ENCODE peak calls at places on chromosomes 5 and 9, in eight cellular contexts. P, F, N, B, Q, X, E and G are unnamed samples.

GRCh38 chr5:107646418-107646817 is 24.3 kb downstream of the EFNA5 start:
- DNase-seq in N (no peak), F (no peak), B (no peak), X (no peak), P (no peak), E (no peak), Q (no peak), G (no peak)

GRCh38 chr5:64947031-64947430 is 178.3 kb downstream of the CWC27 start:
- DNase-seq in F (no peak), E (no peak), N (no peak), Q (peak; percentile 11), X (no peak), B (no peak), P (no peak), G (no peak)

GRCh38 chr9:132538071-132538470 is 44.3 kb upstream of the BARHL1 start:
- DNase-seq in Q (no peak), X (no peak), E (no peak), P (no peak), N (no peak), F (no peak), B (no peak), G (no peak)

GRCh38 chr5:120017523-120017922 is 388.2 kb downstream of the FAM170A start:
- DNase-seq in P (no peak), Q (no peak), X (no peak), N (no peak), F (no peak), E (no peak), B (no peak), G (no peak)

GRCh38 chr5:136424835-136425694 is 59.7 kb upstream of the TRPC7 start:
- DNase-seq in E (peak; percentile 61), Q (peak; percentile 81), P (peak; percentile 55), B (peak; percentile 76), X (peak; percentile 50), N (peak; percentile 76), F (no peak), G (no peak)

GRCh38 chr5:111787006-111787405 is 30.0 kb upstream of the NREP start:
- DNase-seq in Q (no peak), E (no peak), P (no peak), N (no peak), F (no peak), B (no peak), X (no peak), G (no peak)

GRCh38 chr5:110909415-110909814 is 162.1 kb upstream of the TSLP start:
- DNase-seq in F (no peak), N (no peak), P (no peak), B (no peak), X (no peak), E (no peak), Q (no peak), G (no peak)

GRCh38 chr9:106310782-106311181 is 552.2 kb upstream of the ZNF462 start:
- DNase-seq in X (no peak), F (no peak), B (no peak), N (no peak), P (no peak), Q (no peak), E (no peak), G (no peak)

GRCh38 chr5:116564756-116565593 is 9.6 kb downstream of the SEMA6A start:
- DNase-seq in B (no peak), E (no peak), P (no peak), Q (no peak), N (no peak), F (no peak), X (no peak), G (no peak)

GRCh38 chr9:84141762-84142370 is 161.3 kb downstream of the RMI1 start:
- DNase-seq in N (no peak), B (no peak), X (no peak), F (no peak), E (no peak), Q (no peak), P (no peak), G (no peak)

GRCh38 chr5:110880413-110880812 is 141.6 kb downstream of the SLC25A46 start:
- DNase-seq in Q (peak; percentile 5), P (no peak), E (no peak), N (peak; percentile 68), X (no peak), F (peak; percentile 56), B (no peak), G (no peak)

GRCh38 chr5:19903611-19904010 is 84.4 kb downstream of the CDH18 start:
- DNase-seq in B (no peak), X (no peak), E (no peak), N (no peak), P (no peak), F (no peak), Q (no peak), G (no peak)

GRCh38 chr5:94433393-94434149 is 184.8 kb downstream of the KIAA0825 start:
- DNase-seq in Q (peak; percentile 5), X (peak; percentile 6), F (peak; percentile 65), B (no peak), N (no peak), E (no peak), P (no peak), G (no peak)

GRCh38 chr5:74762599-74762998 is 4.3 kb downstream of the GFM2 start:
- DNase-seq in F (no peak), B (no peak), Q (no peak), N (no peak), P (no peak), E (no peak), X (peak; percentile 67), G (no peak)

GRCh38 chr5:140916325-140916724 is 9.8 kb upstream of the PCDHAC1 start:
- DNase-seq in X (no peak), E (no peak), Q (no peak), B (no peak), F (no peak), P (no peak), N (no peak), G (no peak)

GRCh38 chr5:31445041-31445600 is 86.8 kb downstream of the DROSHA start:
- DNase-seq in E (no peak), F (no peak), B (no peak), N (no peak), X (no peak), P (no peak), Q (no peak), G (no peak)

GRCh38 chr5:132464155-132464939 is 26.2 kb downstream of the IRF1 start:
- DNase-seq in N (no peak), F (peak; percentile 66), X (peak; percentile 68), Q (peak; percentile 80), B (no peak), P (peak; percentile 38), E (no peak), G (no peak)

GRCh38 chr5:124053340-124053739 is 541.4 kb downstream of the CSNK1G3 start:
- DNase-seq in N (no peak), F (no peak), P (no peak), Q (no peak), E (no peak), X (no peak), B (no peak), G (no peak)

GRCh38 chr9:76355886-76356285 is 38.3 kb downstream of the RFK start:
- DNase-seq in B (no peak), Q (no peak), P (no peak), E (no peak), F (no peak), N (no peak), X (no peak), G (no peak)

GRCh38 chr9:92740015-92740408 is 24.6 kb downstream of the BICD2 start:
- DNase-seq in B (no peak), N (no peak), P (peak; percentile 6), X (no peak), Q (no peak), F (no peak), E (no peak), G (no peak)

GRCh38 chr9:92739346-92740014 is 25.2 kb downstream of the BICD2 start:
- DNase-seq in N (no peak), Q (no peak), X (no peak), B (no peak), F (no peak), E (no peak), P (peak; percentile 24), G (no peak)

GRCh38 chr9:92736816-92737606 is 27.6 kb downstream of the BICD2 start:
- DNase-seq in E (no peak), Q (no peak), P (peak; percentile 10), N (peak; percentile 17), F (no peak), X (no peak), B (no peak), G (no peak)

GRCh38 chr9:92737611-92738299 is 26.9 kb downstream of the BICD2 start:
- DNase-seq in F (no peak), X (no peak), Q (no peak), P (peak; percentile 19), N (no peak), B (no peak), E (no peak), G (no peak)

GRCh38 chr9:92738661-92739081 is 26.0 kb downstream of the BICD2 start:
- DNase-seq in Q (no peak), F (no peak), X (peak; percentile 84), B (no peak), P (peak; percentile 33), E (no peak), N (no peak), G (no peak)
- H3K4me1 ChIP-seq in Q (peaks cover 7% of the 10 kb centered on the region), F (peaks cover 78% of the 10 kb centered on the region), X (no peaks in the 10 kb centered on the region), B (no peaks in the 10 kb centered on the region), P (peaks cover 23% of the 10 kb centered on the region), E (peaks cover 88% of the 10 kb centered on the region), N (no peaks in the 10 kb centered on the region), G (peaks cover 8% of the 10 kb centered on the region)

DNA sequence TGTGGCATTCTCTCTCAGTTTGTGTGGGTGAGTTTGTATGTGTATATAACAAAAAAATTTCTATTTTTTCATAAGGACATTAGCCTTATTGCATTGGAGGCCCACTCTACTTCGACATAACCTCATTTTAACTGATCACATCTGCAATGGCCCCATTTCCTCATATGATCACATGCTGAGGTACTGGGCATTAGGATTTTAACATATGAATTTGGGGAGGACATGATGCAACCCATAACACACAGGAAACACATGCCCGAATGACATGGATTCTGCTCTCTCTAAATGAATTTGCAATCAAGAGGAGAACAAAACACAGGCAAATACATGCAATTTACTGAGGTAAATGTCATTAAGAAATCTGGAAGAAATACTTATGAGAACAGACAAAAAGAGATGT is 92.1 kb upstream of the COX7C start:
- DNase-seq in F (no peak), E (no peak), N (no peak), Q (no peak), X (no peak), P (no peak), B (no peak), G (no peak)
- H3K4me1 ChIP-seq in F (no peaks in the 10 kb centered on the region), E (no peaks in the 10 kb centered on the region), N (no peaks in the 10 kb centered on the region), Q (no peaks in the 10 kb centered on the region), X (no peaks in the 10 kb centered on the region), P (no peaks in the 10 kb centered on the region), B (no peaks in the 10 kb centered on the region), G (no peaks in the 10 kb centered on the region)

GRCh38 chr9:68802525-68803015 is 97.5 kb downstream of the PIP5K1B start:
- DNase-seq in N (no peak), E (no peak), X (no peak), Q (no peak), P (no peak), F (no peak), B (no peak), G (no peak)
- H3K4me1 ChIP-seq in N (peaks cover 7% of the 10 kb centered on the region), E (peaks cover 38% of the 10 kb centered on the region), X (no peaks in the 10 kb centered on the region), Q (no peaks in the 10 kb centered on the region), P (peaks cover 3% of the 10 kb centered on the region), F (peaks cover 26% of the 10 kb centered on the region), B (no peaks in the 10 kb centered on the region), G (no peaks in the 10 kb centered on the region)

DNA sequence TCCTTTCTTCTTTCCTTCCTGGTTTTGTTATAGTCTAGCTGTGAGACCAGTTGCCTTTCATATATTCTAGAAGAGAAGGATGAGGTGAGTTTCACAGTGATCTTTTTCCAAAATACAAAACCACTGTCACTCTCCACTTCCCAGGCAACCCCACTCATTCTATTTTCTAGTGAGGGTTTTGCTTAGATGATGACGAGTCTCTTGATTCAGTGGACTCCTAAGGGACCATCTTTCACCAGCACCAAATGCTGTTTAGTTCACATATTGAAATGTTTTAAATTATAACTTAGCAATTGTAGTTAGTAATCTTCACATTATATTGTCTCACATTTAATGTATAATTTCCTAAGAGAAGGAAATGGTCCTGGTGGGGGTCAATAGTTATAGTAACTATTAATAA is 25.2 kb downstream of the PIK3R1 start:
- DNase-seq in X (no peak), F (no peak), Q (no peak), N (no peak), B (no peak), E (no peak), P (no peak), G (no peak)
- H3K4me1 ChIP-seq in X (no peaks in the 10 kb centered on the region), F (peaks cover 96% of the 10 kb centered on the region), Q (peaks cover 81% of the 10 kb centered on the region), N (peaks cover 8% of the 10 kb centered on the region), B (peaks cover 52% of the 10 kb centered on the region), E (peaks cover 100% of the 10 kb centered on the region), P (peaks cover 22% of the 10 kb centered on the region), G (peaks cover 37% of the 10 kb centered on the region)